ENCODE peak calls at places on chromosomes 1 and 21, in six cellular contexts. Z, F, Q, C, L and D are unnamed samples.

GRCh38 chr1:225987491-225988316 is 11.4 kb downstream of the SDE2 start:
- DNase-seq in C (no peak), F (no peak), L (no peak), Z (no peak), Q (no peak), D (no peak)

GRCh38 chr1:234537236-234537635 is 58.3 kb upstream of the TARBP1 start:
- DNase-seq in F (no peak), Z (no peak), Q (no peak), C (no peak), L (no peak), D (no peak)

GRCh38 chr1:33791251-33791650 is 72.6 kb upstream of the HMGB4 start:
- DNase-seq in C (no peak), Q (no peak), F (no peak), Z (no peak), L (no peak), D (no peak)

GRCh38 chr1:16324456-16324890 is 27.8 kb downstream of the FBXO42 start:
- DNase-seq in L (no peak), C (no peak), Z (peak), F (no peak), Q (no peak), D (no peak)

GRCh38 chr1:162587347-162587746 is 25.8 kb downstream of the UAP1 start:
- DNase-seq in Q (no peak), C (no peak), Z (no peak), F (no peak), L (no peak), D (no peak)

GRCh38 chr1:223175032-223175431 is 32.0 kb upstream of the TLR5 start:
- DNase-seq in L (no peak), Q (no peak), F (no peak), C (no peak), Z (no peak), D (no peak)

GRCh38 chr1:46413596-46413985 is 19.5 kb downstream of the FAAH start:
- DNase-seq in F (no peak), L (peak), Q (no peak), C (peak), Z (no peak), D (no peak)

GRCh38 chr1:161139765-161140164 is 7.3 kb upstream of the DEDD start:
- DNase-seq in F (peak), L (peak), Q (peak), Z (no peak), C (peak), D (no peak)

GRCh38 chr1:197779921-197780320 is 4.6 kb upstream of the DENND1B start:
- DNase-seq in Z (no peak), C (no peak), F (no peak), Q (no peak), L (no peak), D (no peak)

GRCh38 chr1:111556318-111557037 is 53.0 kb upstream of the ADORA3 start:
- DNase-seq in Q (no peak), F (no peak), L (no peak), C (no peak), Z (no peak), D (no peak)

GRCh38 chr1:170670751-170671628 is 7.1 kb downstream of the PRRX1 start:
- DNase-seq in Q (peak), C (no peak), Z (no peak), F (peak), L (peak), D (peak)

GRCh38 chr1:103371234-103371633 is 154.3 kb upstream of the RNPC3 start:
- DNase-seq in F (no peak), C (no peak), Z (no peak), Q (no peak), L (no peak), D (no peak)

GRCh38 chr1:211371406-211372105 is 44.9 kb downstream of the TRAF5 start:
- DNase-seq in Q (no peak), Z (peak), L (no peak), C (no peak), F (no peak), D (no peak)

GRCh38 chr1:147781056-147781471 is 20.7 kb upstream of the GJA5 start:
- DNase-seq in L (no peak), F (no peak), Q (no peak), C (no peak), Z (peak), D (no peak)

GRCh38 chr21:25735895-25736597 is 1.3 kb downstream of the GABPA start:
- DNase-seq in C (no peak), F (no peak), Z (peak), Q (no peak), L (no peak), D (no peak)

GRCh38 chr1:31715097-31715872 is 11.5 kb upstream of the COL16A1 start:
- DNase-seq in F (peak), L (peak), C (peak), Q (peak), Z (peak), D (peak)

GRCh38 chr21:25094695-25095094 is 512.6 kb downstream of the MRPL39 start:
- DNase-seq in L (no peak), F (no peak), Z (no peak), Q (no peak), C (no peak), D (no peak)

GRCh38 chr1:11881749-11882441 is 23.1 kb upstream of the NPPB start:
- DNase-seq in F (no peak), Q (no peak), C (no peak), Z (no peak), L (no peak), D (no peak)

GRCh38 chr1:118949317-118949716 is 38.8 kb downstream of the TBX15 start:
- DNase-seq in L (no peak), F (no peak), Z (peak), Q (no peak), C (no peak), D (no peak)

GRCh38 chr1:31866450-31866801 is 50.6 kb upstream of the SPOCD1 start:
- DNase-seq in L (peak), Z (peak), C (no peak), F (no peak), Q (no peak), D (no peak)

GRCh38 chr1:28056129-28056925 is 32.1 kb downstream of the EYA3 start:
- DNase-seq in L (peak), Z (no peak), F (no peak), Q (no peak), C (peak), D (no peak)

GRCh38 chr1:247845011-247845692 is 3.5 kb upstream of the OR11L1 start:
- DNase-seq in C (no peak), L (no peak), Q (no peak), Z (no peak), F (no peak), D (no peak)

GRCh38 chr1:87754036-87754603 is 425.4 kb downstream of the LMO4 start:
- DNase-seq in L (no peak), Q (no peak), Z (no peak), C (no peak), F (no peak), D (no peak)

GRCh38 chr1:46646844-46647243 is 21.3 kb downstream of the ATPAF1 start:
- DNase-seq in F (no peak), Z (no peak), Q (no peak), C (no peak), L (no peak), D (no peak)

GRCh38 chr1:19557609-19558051 is 72.3 kb upstream of the CAPZB start:
- DNase-seq in F (no peak), Q (no peak), Z (no peak), C (no peak), L (no peak), D (no peak)

GRCh38 chr1:29676496-29676895 is 440.2 kb downstream of the PTPRU start:
- DNase-seq in Q (no peak), L (no peak), C (no peak), Z (no peak), F (no peak), D (no peak)

GRCh38 chr1:44645466-44646244 is 28.6 kb downstream of the TMEM53 start:
- DNase-seq in F (no peak), C (no peak), L (no peak), Z (no peak), Q (no peak), D (peak)

GRCh38 chr1:216723274-216723780 is at the start of gene ESRRG:
- DNase-seq in F (peak), C (no peak), Q (peak), Z (no peak), L (no peak), D (peak)

GRCh38 chr21:45599146-45599581 is 44.4 kb upstream of the PCBP3 start:
- DNase-seq in Q (no peak), L (no peak), Z (no peak), F (no peak), C (no peak), D (no peak)

GRCh38 chr21:36908260-36908908 is 58.1 kb downstream of the HLCS start:
- DNase-seq in Q (no peak), C (no peak), Z (peak), F (no peak), L (no peak), D (no peak)

GRCh38 chr1:15094719-15095491 is 58.6 kb upstream of the TMEM51 start:
- DNase-seq in F (no peak), Q (no peak), C (no peak), L (no peak), Z (no peak), D (no peak)

GRCh38 chr1:91553196-91553595 is 52.5 kb downstream of the CDC7 start:
- DNase-seq in Z (no peak), F (no peak), L (no peak), C (no peak), Q (peak), D (peak)

GRCh38 chr1:96400074-96400473 is 321.5 kb upstream of the PTBP2 start:
- DNase-seq in C (no peak), L (no peak), Z (no peak), Q (no peak), F (no peak), D (no peak)